ENCODE peak calls at places on chromosomes 12 and 14, in six cellular contexts. X is colonic mucosa; N is MV-4-11; C is effector memory CD8-positive, alpha-beta T cell; K is GM19239; F is cerebellar cortex. Z is an unnamed sample.

GRCh38 chr12:102756564-102756963 is 160.5 kb downstream of the PAH start:
- DNase-seq in X (no peak), F (no peak), N (no peak), K (no peak), C (no peak), Z (no peak)

GRCh38 chr12:49588761-49589516 is 16.5 kb downstream of the FAM186B start:
- DNase-seq in N (peak), K (no peak), X (no peak), C (no peak), F (no peak), Z (no peak)

GRCh38 chr12:71771069-71771468 is 16.4 kb downstream of the RAB21 start:
- DNase-seq in X (no peak), C (no peak), K (no peak), F (no peak), N (no peak), Z (no peak)

GRCh38 chr12:7729683-7730195 is 17.4 kb downstream of the CLEC4C start:
- DNase-seq in N (no peak), X (no peak), F (no peak), C (no peak), K (no peak), Z (no peak)

GRCh38 chr14:68506021-68506644 is 286.7 kb downstream of the ZFP36L1 start:
- DNase-seq in C (no peak), X (no peak), N (no peak), K (no peak), F (no peak), Z (peak)

GRCh38 chr14:73491977-73492552 is 1.3 kb downstream of the RIOX1 start:
- DNase-seq in F (no peak), K (no peak), N (no peak), C (no peak), X (no peak), Z (no peak)

GRCh38 chr14:103138483-103139370 is 15.5 kb downstream of the TNFAIP2 start:
- DNase-seq in F (no peak), K (no peak), C (no peak), N (no peak), X (no peak), Z (peak)

GRCh38 chr12:45324391-45324790 is 108.5 kb downstream of the ANO6 start:
- DNase-seq in F (no peak), C (no peak), N (peak), K (no peak), X (no peak), Z (peak)

GRCh38 chr12:58034311-58034710 is 92.9 kb downstream of the ATP23 start:
- DNase-seq in K (no peak), F (no peak), X (no peak), C (no peak), N (no peak), Z (no peak)

GRCh38 chr12:72632286-72632685 is 360.1 kb downstream of the TRHDE start:
- DNase-seq in N (no peak), C (no peak), F (no peak), K (no peak), X (no peak), Z (no peak)

GRCh38 chr12:69157023-69157655 is 82.2 kb upstream of the CPSF6 start:
- DNase-seq in F (peak), X (peak), C (peak), K (peak), N (peak), Z (peak)

GRCh38 chr14:94177806-94178205 is 3.7 kb downstream of the PPP4R4 start:
- DNase-seq in C (no peak), K (no peak), X (no peak), F (no peak), N (no peak), Z (peak)

GRCh38 chr14:61041704-61042103 is 60.7 kb downstream of the SLC38A6 start:
- DNase-seq in K (no peak), X (no peak), C (no peak), N (no peak), F (no peak), Z (no peak)

GRCh38 chr12:106248177-106248848 is 493 bp upstream of the CKAP4 start:
- DNase-seq in N (no peak), F (peak), X (peak), K (peak), C (peak), Z (peak)

GRCh38 chr12:109861689-109862314 is 18.5 kb downstream of the GLTP start:
- DNase-seq in C (no peak), F (no peak), K (no peak), X (peak), N (no peak), Z (no peak)

GRCh38 chr12:83573676-83574075 is 887.0 kb downstream of the TMTC2 start:
- DNase-seq in C (no peak), K (no peak), X (no peak), F (no peak), N (no peak), Z (peak)

GRCh38 chr12:22262309-22262708 is 72.2 kb downstream of the ST8SIA1 start:
- DNase-seq in C (no peak), N (peak), X (no peak), F (no peak), K (no peak), Z (no peak)

GRCh38 chr14:105390849-105391500 is 7.4 kb upstream of the TEX22 start:
- DNase-seq in F (no peak), K (no peak), N (no peak), X (no peak), C (no peak), Z (no peak)

GRCh38 chr12:83210933-83211332 is 524.2 kb downstream of the TMTC2 start:
- DNase-seq in X (no peak), F (no peak), N (no peak), C (no peak), K (no peak), Z (no peak)

Z was measured in trophoblast cell.